ENCODE peak calls at places on chromosome 9, in ten cellular contexts. V, F, W, H, C, U, Q, J, S and T are unnamed samples.

GRCh38 chr9:91119679-91120078 is 242.0 kb downstream of the AUH start:
- DNase-seq in V (no peak), F (peak; percentile 81), W (peak; percentile 24), H (no peak), C (no peak), U (no peak), Q (peak; percentile 92), J (peak; percentile 85), S (no peak), T (peak; percentile 50)

GRCh38 chr9:123425261-123425821 is 69.3 kb downstream of the CRB2 start:
- DNase-seq in V (no peak), F (no peak), W (no peak), H (no peak), C (no peak), U (no peak), Q (no peak), J (no peak), S (no peak), T (no peak)

GRCh38 chr9:112819635-112820496 is 69.3 kb downstream of the SNX30 start:
- DNase-seq in V (peak; percentile 27), F (peak; percentile 63), W (peak; percentile 84), H (peak; percentile 65), C (peak; percentile 21), U (peak; percentile 49), Q (peak; percentile 77), J (peak; percentile 72), S (peak; percentile 50), T (peak; percentile 64)

GRCh38 chr9:105392531-105392930 is 55.3 kb upstream of the FSD1L start:
- DNase-seq in V (no peak), F (no peak), W (no peak), H (no peak), C (no peak), U (no peak), Q (no peak), J (no peak), S (no peak), T (no peak)

GRCh38 chr9:89408628-89409101 is 89.2 kb downstream of the SEMA4D start:
- DNase-seq in V (no peak), F (no peak), W (no peak), H (no peak), C (no peak), U (no peak), Q (no peak), J (no peak), S (no peak), T (no peak)

GRCh38 chr9:123319541-123320339 is 36.3 kb upstream of the CRB2 start:
- DNase-seq in V (no peak), F (no peak), W (no peak), H (no peak), C (no peak), U (no peak), Q (no peak), J (no peak), S (no peak), T (no peak)

GRCh38 chr9:19104528-19105282 is 2.0 kb upstream of the HAUS6 start:
- DNase-seq in V (no peak), F (no peak), W (no peak), H (no peak), C (no peak), U (no peak), Q (peak; percentile 52), J (peak; percentile 73), S (no peak), T (no peak)

GRCh38 chr9:131799177-131799823 is 59.4 kb upstream of the RAPGEF1 start:
- DNase-seq in V (peak; percentile 53), F (peak; percentile 77), W (peak; percentile 56), H (no peak), C (peak; percentile 74), U (no peak), Q (peak; percentile 71), J (peak; percentile 52), S (peak; percentile 4), T (peak; percentile 25)

GRCh38 chr9:89278997-89279739 is 31.8 kb upstream of the CKS2 start:
- DNase-seq in V (no peak), F (peak; percentile 60), W (peak; percentile 80), H (no peak), C (peak; percentile 41), U (no peak), Q (peak; percentile 81), J (peak; percentile 72), S (peak; percentile 42), T (peak; percentile 40)

GRCh38 chr9:78786794-78787193 is 489.9 kb downstream of the PSAT1 start:
- DNase-seq in V (no peak), F (no peak), W (peak; percentile 29), H (no peak), C (no peak), U (no peak), Q (peak; percentile 72), J (peak; percentile 7), S (no peak), T (peak; percentile 7)

GRCh38 chr9:10268500-10269485 is 344.0 kb downstream of the PTPRD start:
- DNase-seq in V (no peak), F (peak; percentile 44), W (peak; percentile 47), H (no peak), C (peak; percentile 77), U (no peak), Q (no peak), J (peak; percentile 14), S (peak; percentile 13), T (peak; percentile 79)

GRCh38 chr9:132804576-132805295 is 73.3 kb downstream of the AK8 start:
- DNase-seq in V (no peak), F (no peak), W (no peak), H (no peak), C (no peak), U (no peak), Q (no peak), J (no peak), S (no peak), T (no peak)

GRCh38 chr9:108476574-108476973 is 379.2 kb downstream of the ACTL7B start:
- DNase-seq in V (no peak), F (peak; percentile 48), W (peak; percentile 22), H (no peak), C (no peak), U (no peak), Q (peak; percentile 64), J (no peak), S (no peak), T (peak; percentile 67)

GRCh38 chr9:104851521-104851920 is 76.4 kb downstream of the ABCA1 start:
- DNase-seq in V (no peak), F (no peak), W (no peak), H (no peak), C (no peak), U (no peak), Q (no peak), J (no peak), S (no peak), T (no peak)

DNA sequence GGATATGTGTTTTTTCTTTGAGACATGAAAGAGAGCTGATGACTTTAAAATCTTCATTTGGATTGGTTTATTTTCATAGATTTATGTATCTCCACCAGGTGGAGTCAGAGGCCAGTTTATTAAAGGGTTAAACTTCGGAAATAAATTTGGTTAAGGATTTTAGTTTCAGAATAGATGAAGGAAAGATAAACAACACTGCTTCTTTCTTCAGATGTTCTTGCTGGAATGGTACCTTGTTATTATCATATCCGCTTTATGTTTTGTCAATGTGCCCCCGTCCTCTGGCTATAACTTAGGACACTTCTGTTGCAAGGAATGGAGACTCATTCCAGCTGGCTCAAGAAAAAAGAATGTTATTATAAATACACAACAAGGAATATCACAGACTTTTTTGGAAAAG is 81.2 kb downstream of the ALDH1A1 start:
- DNase-seq in V (no peak), F (peak; percentile 41), W (peak; percentile 47), H (no peak), C (no peak), U (no peak), Q (peak; percentile 58), J (peak; percentile 43), S (no peak), T (peak; percentile 22)
- TF ChIP-seq CTCF in V (no peak), F (peak; percentile 48), W (peak; percentile 43), H (peak; percentile 73), C (peak; percentile 61), U (peak; percentile 53), Q (peak; percentile 28), J (peak; percentile 40), S (peak; percentile 35), T (peak; percentile 35)

GRCh38 chr9:129875181-129875611 is 39.9 kb downstream of the USP20 start:
- DNase-seq in V (no peak), F (no peak), W (no peak), H (no peak), C (peak; percentile 48), U (no peak), Q (no peak), J (no peak), S (no peak), T (no peak)
- TF ChIP-seq CTCF in V (no peak), F (no peak), W (peak; percentile 11), H (no peak), C (peak; percentile 35), U (no peak), Q (peak; percentile 13), J (no peak), S (peak; percentile 10), T (peak; percentile 2)

DNA sequence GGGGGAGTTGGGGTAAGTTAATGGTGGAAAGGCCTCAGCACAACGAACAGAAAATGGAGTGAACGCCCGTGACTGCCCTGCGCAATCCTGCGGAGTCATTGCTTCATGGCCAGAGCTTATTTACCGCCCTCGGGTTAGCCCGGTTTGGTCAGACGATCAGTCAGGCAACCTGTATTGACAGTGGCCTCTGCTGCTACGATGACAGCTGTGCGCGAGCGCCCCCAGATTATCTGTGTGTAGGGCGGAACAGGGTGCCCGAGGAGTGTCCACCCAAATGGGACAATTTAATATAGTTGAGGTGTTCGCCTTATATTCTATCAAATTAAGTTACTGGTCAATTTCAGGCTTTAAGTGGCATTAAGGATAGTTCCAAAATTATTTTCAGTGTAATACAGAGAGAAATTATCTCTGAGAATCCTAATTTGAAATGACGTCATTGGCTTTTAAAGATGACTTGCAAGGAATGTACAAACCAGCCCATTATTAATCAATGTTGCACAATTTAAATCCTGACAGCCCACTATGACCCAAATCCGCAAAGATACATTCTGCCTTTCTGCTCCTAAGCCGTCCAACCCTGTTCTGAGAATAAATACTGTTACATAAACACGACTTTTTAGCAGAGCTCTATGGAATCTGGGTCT is 879 bp upstream of the UBQLN1 start:
- DNase-seq in V (no peak), F (peak; percentile 69), W (peak; percentile 62), H (peak; percentile 70), C (peak; percentile 40), U (peak; percentile 89), Q (peak; percentile 66), J (peak; percentile 78), S (peak; percentile 6), T (peak; percentile 44)
- TF ChIP-seq CTCF in V (no peak), F (peak; percentile 53), W (no peak), H (no peak), C (no peak), U (no peak), Q (no peak), J (no peak), S (no peak), T (peak; percentile 20)

GRCh38 chr9:20925256-20926046 is 106.0 kb downstream of the HACD4 start:
- DNase-seq in V (no peak), F (no peak), W (no peak), H (no peak), C (no peak), U (no peak), Q (no peak), J (no peak), S (no peak), T (no peak)

DNA sequence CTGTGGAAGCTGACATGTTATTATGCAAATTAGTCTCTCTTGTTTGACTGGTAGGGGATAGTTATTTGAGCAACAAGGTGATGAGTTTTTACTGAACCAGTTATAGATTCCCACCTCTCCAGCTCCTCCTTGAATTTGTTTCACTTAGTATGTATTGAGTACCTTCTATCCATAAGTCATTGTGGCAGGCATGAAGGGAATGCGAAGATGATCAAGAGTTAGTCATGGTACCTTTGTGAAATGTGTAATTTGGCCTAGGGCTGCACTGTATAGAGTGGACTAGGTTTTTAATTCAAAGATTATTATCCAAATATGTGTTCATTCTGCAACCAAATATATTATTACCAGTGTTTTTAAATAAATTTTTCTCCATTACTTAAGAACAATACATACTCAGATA is 110.1 kb downstream of the HACD4 start:
- DNase-seq in V (no peak), F (peak; percentile 70), W (no peak), H (no peak), C (no peak), U (no peak), Q (no peak), J (no peak), S (no peak), T (peak; percentile 88)
- TF ChIP-seq CTCF in V (no peak), F (no peak), W (no peak), H (no peak), C (no peak), U (no peak), Q (no peak), J (no peak), S (no peak), T (no peak)